ENCODE peak calls at places on chromosomes 3 and 15, in four cellular contexts. J is A549, V is mesothelial cell of epicardium, H is type B pancreatic cell. B is an unnamed sample.

GRCh38 chr3:14921811-14922705 is 25.3 kb upstream of the NR2C2 start:
- DNase-seq in V (no peak), H (no peak), J (no peak), B (no peak)

GRCh38 chr15:68206711-68207151 is 1.6 kb upstream of the CALML4 start:
- DNase-seq in V (no peak), J (no peak), H (peak; percentile 52), B (no peak)

GRCh38 chr3:169356284-169356955 is 307.1 kb downstream of the MECOM start:
- DNase-seq in V (no peak), H (no peak), J (no peak), B (no peak)

GRCh38 chr3:195696632-195697278 is 24.0 kb upstream of the MUC20 start:
- DNase-seq in V (no peak), H (no peak), J (no peak), B (no peak)

GRCh38 chr3:127714151-127714571 is 41.4 kb downstream of the ABTB1 start:
- DNase-seq in V (no peak), H (no peak), J (no peak), B (no peak)

GRCh38 chr15:85142324-85142723 is 160.7 kb downstream of the PDE8A start:
- DNase-seq in J (peak; percentile 35), V (no peak), H (no peak), B (peak; percentile 70)

GRCh38 chr15:29968099-29968892 is 114.5 kb upstream of the GOLGA8J start:
- DNase-seq in J (peak; percentile 35), H (peak; percentile 72), V (peak; percentile 34), B (no peak)

GRCh38 chr3:48428863-48429415 is 947 bp downstream of the PLXNB1 start:
- DNase-seq in H (peak; percentile 82), J (no peak), V (no peak), B (peak; percentile 29)

GRCh38 chr15:64687167-64688085 is 88.0 kb downstream of the RBPMS2 start:
- DNase-seq in V (no peak), J (no peak), H (no peak), B (peak; percentile 74)

GRCh38 chr3:174198199-174198598 is 660.9 kb upstream of the NAALADL2 start:
- DNase-seq in H (no peak), J (no peak), V (no peak), B (peak; percentile 54)

GRCh38 chr3:87468938-87469337 is 192.6 kb upstream of the POU1F1 start:
- DNase-seq in V (no peak), H (no peak), J (peak; percentile 37), B (no peak)

GRCh38 chr3:113825090-113825489 is 13.5 kb upstream of the GRAMD1C start:
- DNase-seq in V (no peak), J (peak; percentile 42), H (no peak), B (peak; percentile 34)

GRCh38 chr3:12186046-12186445 is 27.3 kb upstream of the TIMP4 start:
- DNase-seq in V (no peak), J (no peak), H (no peak), B (no peak)

GRCh38 chr3:196186661-196187573 is 24.3 kb downstream of the ZDHHC19 start:
- DNase-seq in J (no peak), H (no peak), V (no peak), B (no peak)

GRCh38 chr15:90031231-90031791 is 30.2 kb downstream of the ZNF710 start:
- DNase-seq in J (no peak), H (no peak), V (no peak), B (peak; percentile 72)

GRCh38 chr3:126270145-126270811 is 86.9 kb downstream of the KLF15 start:
- DNase-seq in V (no peak), J (no peak), H (no peak), B (peak; percentile 46)

GRCh38 chr3:13580256-13581023 is 31.5 kb downstream of the FBLN2 start:
- DNase-seq in J (no peak), H (no peak), V (no peak), B (no peak)

GRCh38 chr15:73745073-73745472 is 8.1 kb downstream of the INSYN1 start:
- DNase-seq in H (no peak), V (no peak), J (no peak), B (no peak)

GRCh38 chr3:123346041-123346440 is 102.8 kb downstream of the ADCY5 start:
- DNase-seq in V (no peak), J (no peak), H (no peak), B (no peak)

GRCh38 chr3:104878395-104878794 is 488.3 kb upstream of the ALCAM start:
- DNase-seq in J (no peak), H (no peak), V (no peak), B (peak; percentile 86)

GRCh38 chr3:155519081-155519480 is 225.6 kb upstream of the STRIT1 start:
- DNase-seq in V (no peak), J (no peak), H (no peak), B (no peak)

GRCh38 chr3:66693461-66693912 is 192.7 kb upstream of the LRIG1 start:
- DNase-seq in H (no peak), J (no peak), V (no peak), B (peak; percentile 73)

GRCh38 chr3:23221136-23221535 is 18.0 kb downstream of the UBE2E2 start:
- DNase-seq in H (no peak), J (no peak), V (no peak), B (no peak)

GRCh38 chr3:101928890-101929289 is 79.6 kb downstream of the NFKBIZ start:
- DNase-seq in V (no peak), H (no peak), J (peak; percentile 51), B (peak; percentile 33)

GRCh38 chr3:4804161-4805058 is 174.8 kb upstream of the BHLHE40 start:
- DNase-seq in J (no peak), H (no peak), V (no peak), B (no peak)

GRCh38 chr3:125185758-125186245 is 26.7 kb downstream of the SLC12A8 start:
- DNase-seq in V (no peak), H (no peak), J (no peak), B (no peak)

GRCh38 chr3:60309539-60310268 is 941.5 kb downstream of the FHIT start:
- DNase-seq in V (no peak), J (no peak), H (no peak), B (no peak)

GRCh38 chr3:30167511-30168135 is 438.8 kb upstream of the TGFBR2 start:
- DNase-seq in J (no peak), V (no peak), H (no peak), B (no peak)

GRCh38 chr3:4898454-4899313 is 80.6 kb upstream of the BHLHE40 start:
- DNase-seq in V (no peak), J (no peak), H (no peak), B (peak; percentile 70)

GRCh38 chr3:123739754-123740153 is 144.4 kb downstream of the MYLK start:
- DNase-seq in J (no peak), V (no peak), H (no peak), B (peak; percentile 63)

GRCh38 chr15:52056496-52056895 is 37.5 kb downstream of the MAPK6 start:
- DNase-seq in H (no peak), V (no peak), J (no peak), B (no peak)

GRCh38 chr3:150760431-150761200 is 2.4 kb downstream of the SIAH2 start:
- DNase-seq in J (no peak), V (no peak), H (no peak), B (no peak)

GRCh38 chr15:52331490-52332240 is 36.1 kb upstream of the MYO5C start:
- DNase-seq in J (peak; percentile 75), V (no peak), H (no peak), B (peak; percentile 80)

GRCh38 chr3:168839692-168840091 is 744.0 kb upstream of the GOLIM4 start:
- DNase-seq in V (no peak), H (no peak), J (no peak), B (no peak)

GRCh38 chr15:88705769-88706165 is 67.0 kb downstream of the ISG20 start:
- DNase-seq in H (no peak), J (no peak), V (no peak), B (no peak)

GRCh38 chr3:72123908-72124441 is 339.0 kb upstream of the PROK2 start:
- DNase-seq in J (peak; percentile 87), V (no peak), H (no peak), B (peak; percentile 93)

GRCh38 chr3:37050242-37050641 is 56.9 kb downstream of the MLH1 start:
- DNase-seq in J (no peak), H (no peak), V (no peak), B (no peak)

GRCh38 chr3:100008081-100008698 is 106.1 kb downstream of the FILIP1L start:
- DNase-seq in J (no peak), H (no peak), V (no peak), B (no peak)

GRCh38 chr15:52529289-52529929 is 729 bp upstream of the MYO5A start:
- DNase-seq in V (no peak), H (no peak), J (peak; percentile 15), B (no peak)

GRCh38 chr15:41966920-41967465 is 5.4 kb downstream of the EHD4 start:
- DNase-seq in H (peak; percentile 54), J (no peak), V (no peak), B (no peak)
- TF ChIP-seq CTCF in H (no peak), J (no peak), V (no peak), B (no peak)

GRCh38 chr3:63142681-63143080 is 135.4 kb upstream of the SYNPR start:
- DNase-seq in V (no peak), J (no peak), H (no peak), B (no peak)
- TF ChIP-seq CTCF in V (no peak), J (no peak), H (peak; percentile 48), B (no peak)

DNA sequence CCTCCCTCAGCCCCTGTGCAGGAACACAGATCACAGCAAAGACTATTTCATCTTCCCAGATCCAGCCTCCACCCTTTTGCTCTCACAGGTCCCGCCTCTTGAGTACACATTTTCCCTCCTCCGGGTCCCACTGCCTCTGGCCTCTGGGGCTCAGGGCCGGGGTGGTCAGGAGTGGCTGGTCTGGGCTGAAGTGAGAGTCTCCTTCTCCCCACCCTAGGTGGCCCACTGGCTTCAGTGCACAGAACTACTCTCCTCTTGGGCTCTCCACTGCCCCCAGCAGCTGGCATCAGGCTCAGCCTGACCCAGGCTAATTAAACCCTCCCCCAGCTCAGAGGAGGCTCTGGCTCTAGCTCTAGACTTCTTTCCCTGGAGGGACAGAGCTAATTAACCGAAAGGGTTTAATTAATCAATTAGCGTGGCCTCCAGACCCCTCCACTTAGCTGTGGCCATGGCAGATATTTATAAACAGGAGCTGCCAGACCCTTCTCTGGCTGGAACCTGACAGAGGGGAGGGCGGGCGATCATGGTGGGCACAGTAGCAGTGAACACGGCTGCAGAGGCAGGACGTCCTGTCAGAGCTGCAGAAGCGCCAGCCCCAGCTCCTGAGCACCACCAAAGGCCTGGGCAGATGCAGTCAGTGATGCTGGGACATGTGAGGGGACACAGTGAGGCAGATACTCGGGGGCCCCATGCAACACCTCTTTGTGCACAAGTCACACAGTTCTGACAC is 15.1 kb downstream of the DUSP7 start:
- DNase-seq in V (no peak), H (no peak), J (no peak), B (no peak)
- TF ChIP-seq CTCF in V (no peak), H (peak; percentile 30), J (no peak), B (peak; percentile 34)

DNA sequence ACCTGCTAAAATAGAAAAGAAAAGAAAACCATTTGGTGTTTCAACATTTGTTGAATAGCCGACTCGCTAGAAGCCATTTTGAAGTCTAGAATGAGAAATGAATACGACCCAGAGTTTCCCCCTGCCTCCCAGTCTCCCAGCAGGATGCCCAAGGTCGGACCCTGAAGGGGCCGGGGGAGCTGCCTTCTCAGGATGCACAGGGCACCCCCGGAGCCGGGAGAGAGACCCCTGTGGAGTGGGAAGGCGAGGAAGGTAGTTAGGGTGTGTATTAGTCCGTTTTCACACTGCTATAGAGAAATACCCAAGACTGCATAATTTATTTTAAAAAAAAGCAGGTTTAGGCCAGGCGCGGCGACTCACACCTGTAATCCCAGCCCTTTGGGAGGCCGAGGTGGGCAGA is 44.7 kb downstream of the NIPA2 start:
- DNase-seq in H (no peak), J (no peak), V (no peak), B (no peak)
- TF ChIP-seq CTCF in H (no peak), J (no peak), V (no peak), B (no peak)

B was measured in choroid plexus epithelial cell.